ENCODE peak calls at places on chromosomes 6 and 20, in ten cellular contexts. N, I, P, M, Y, A, S, K, R and L are unnamed samples.

GRCh38 chr6:112081569-112081968 is 5.7 kb downstream of the TUBE1 start:
- DNase-seq in M (no peak), N (no peak), Y (no peak), P (no peak), K (no peak), I (no peak), R (no peak), A (no peak), S (no peak), L (no peak)

GRCh38 chr20:4894409-4894808 is 106.9 kb downstream of the SLC23A2 start:
- DNase-seq in I (no peak), A (no peak), M (no peak), P (no peak), R (no peak), Y (no peak), S (no peak), N (no peak), K (no peak), L (no peak)

GRCh38 chr20:13613917-13614316 is 24.8 kb downstream of the TASP1 start:
- DNase-seq in M (no peak), I (no peak), R (no peak), N (no peak), P (no peak), A (no peak), Y (no peak), K (no peak), S (no peak), L (peak; percentile 53)

GRCh38 chr20:37669062-37669772 is 24.6 kb upstream of the CTNNBL1 start:
- DNase-seq in S (no peak), R (no peak), K (no peak), M (no peak), I (no peak), A (no peak), Y (no peak), N (no peak), P (no peak), L (no peak)

GRCh38 chr6:5084787-5085637 is at the start of gene PPP1R3G:
- DNase-seq in P (peak; percentile 77), N (peak; percentile 26), I (no peak), S (no peak), Y (peak; percentile 35), A (no peak), R (no peak), K (no peak), M (peak; percentile 65), L (peak; percentile 68)

GRCh38 chr6:36563237-36563927 is 16.1 kb upstream of the STK38 start:
- DNase-seq in P (no peak), M (peak; percentile 44), S (no peak), K (no peak), N (no peak), I (no peak), A (no peak), R (no peak), Y (no peak), L (no peak)

GRCh38 chr6:52576392-52577021 is 353 bp downstream of the TRAM2 start:
- DNase-seq in A (peak; percentile 77), K (peak; percentile 88), S (peak; percentile 54), R (peak; percentile 27), P (peak; percentile 80), N (peak; percentile 31), I (no peak), M (peak; percentile 85), Y (peak; percentile 78), L (peak; percentile 81)

GRCh38 chr6:133945158-133945557 is 7.9 kb upstream of the TBPL1 start:
- DNase-seq in P (no peak), N (no peak), I (no peak), R (no peak), A (no peak), K (no peak), S (no peak), Y (no peak), M (peak; percentile 29), L (peak; percentile 20)

GRCh38 chr6:27541212-27541931 is 68.5 kb upstream of the ZNF184 start:
- DNase-seq in I (no peak), S (no peak), Y (peak; percentile 69), M (peak; percentile 14), N (no peak), R (no peak), K (no peak), P (no peak), A (no peak), L (no peak)

GRCh38 chr6:153001767-153002612 is 519 bp downstream of the MTRF1L start:
- DNase-seq in I (no peak), R (no peak), M (no peak), N (no peak), P (no peak), K (peak; percentile 29), A (peak; percentile 31), S (no peak), Y (no peak), L (peak; percentile 19)

GRCh38 chr20:23244207-23244915 is 106.2 kb upstream of the NXT1 start:
- DNase-seq in I (peak; percentile 91), R (no peak), N (no peak), S (no peak), A (no peak), K (no peak), M (no peak), Y (no peak), P (peak; percentile 69), L (peak; percentile 61)

DNA sequence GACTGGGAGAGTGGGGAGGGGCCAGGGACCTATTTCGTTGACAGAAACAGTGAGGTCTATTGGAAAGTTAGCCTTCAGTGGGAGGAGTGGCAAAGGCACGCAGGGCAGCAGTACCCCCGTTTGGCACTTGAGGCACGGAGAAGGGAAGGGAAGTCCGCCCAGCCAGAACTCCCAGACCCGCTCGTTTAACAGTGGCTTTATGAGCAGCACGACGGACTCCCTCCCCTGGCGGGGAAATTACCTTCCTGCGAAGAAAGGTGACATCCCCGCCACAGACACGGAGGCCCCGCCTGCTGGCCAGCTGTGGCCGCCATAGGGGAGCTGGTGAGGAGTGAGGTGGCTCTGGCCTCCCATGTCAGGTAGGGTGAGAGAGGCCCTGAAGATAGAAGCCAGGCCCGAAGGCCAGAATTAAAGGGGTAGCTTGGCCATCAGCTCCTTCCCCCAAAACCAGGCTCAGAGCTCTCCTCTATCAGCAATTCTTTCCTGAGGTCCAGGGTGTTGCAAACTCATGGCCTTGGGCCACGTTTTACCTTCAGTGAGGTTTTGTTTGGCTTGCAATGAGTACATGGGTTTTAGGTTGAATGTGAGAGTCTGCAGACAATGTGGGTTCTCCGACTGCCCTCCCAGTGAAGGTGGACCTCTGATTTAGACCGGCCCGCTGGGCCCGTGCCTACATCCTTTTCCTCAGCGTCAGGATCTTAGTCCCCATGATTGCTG is 123.7 kb downstream of the MRPL14 start:
- DNase-seq in K (no peak), Y (no peak), M (no peak), A (peak; percentile 39), P (peak; percentile 48), S (no peak), I (no peak), N (no peak), R (no peak), L (no peak)
- H3K4me3 ChIP-seq in K (no peak overlapping the region), Y (no peak overlapping the region), M (no peak overlapping the region), A (peak overlapping the region; percentile 33), P (peak overlapping the region; percentile 62), S (no peak overlapping the region), I (peak overlapping the region; percentile 50), N (no peak overlapping the region), R (peak overlapping the region; percentile 45), L (no peak overlapping the region)

GRCh38 chr6:161429921-161430490 is 156.1 kb upstream of the AGPAT4 start:
- DNase-seq in N (no peak), I (no peak), M (no peak), R (no peak), Y (no peak), K (no peak), A (no peak), S (no peak), P (no peak), L (peak; percentile 43)
- TF ChIP-seq CTCF in N (no peak), I (no peak), M (no peak), R (no peak), Y (peak; percentile 45), K (peak; percentile 28), A (peak; percentile 27), S (no peak), P (peak; percentile 29), L (peak; percentile 49)

GRCh38 chr6:167118006-167118405 is 4.9 kb upstream of the CCR6 start:
- DNase-seq in N (no peak), R (no peak), Y (no peak), P (no peak), S (no peak), I (no peak), M (no peak), A (no peak), K (no peak), L (no peak)

GRCh38 chr6:167116838-167117228 is 6.1 kb upstream of the CCR6 start:
- DNase-seq in I (no peak), N (no peak), P (no peak), A (no peak), Y (no peak), S (no peak), M (no peak), K (no peak), R (no peak), L (no peak)

GRCh38 chr6:167115054-167115453 is 7.8 kb upstream of the CCR6 start:
- DNase-seq in K (peak; percentile 59), A (no peak), I (no peak), P (no peak), N (no peak), R (no peak), M (no peak), Y (no peak), S (no peak), L (no peak)

GRCh38 chr6:167113935-167114910 is 8.7 kb upstream of the CCR6 start:
- DNase-seq in I (no peak), R (peak; percentile 38), N (no peak), P (no peak), M (no peak), K (peak; percentile 96), S (no peak), Y (no peak), A (no peak), L (no peak)

DNA sequence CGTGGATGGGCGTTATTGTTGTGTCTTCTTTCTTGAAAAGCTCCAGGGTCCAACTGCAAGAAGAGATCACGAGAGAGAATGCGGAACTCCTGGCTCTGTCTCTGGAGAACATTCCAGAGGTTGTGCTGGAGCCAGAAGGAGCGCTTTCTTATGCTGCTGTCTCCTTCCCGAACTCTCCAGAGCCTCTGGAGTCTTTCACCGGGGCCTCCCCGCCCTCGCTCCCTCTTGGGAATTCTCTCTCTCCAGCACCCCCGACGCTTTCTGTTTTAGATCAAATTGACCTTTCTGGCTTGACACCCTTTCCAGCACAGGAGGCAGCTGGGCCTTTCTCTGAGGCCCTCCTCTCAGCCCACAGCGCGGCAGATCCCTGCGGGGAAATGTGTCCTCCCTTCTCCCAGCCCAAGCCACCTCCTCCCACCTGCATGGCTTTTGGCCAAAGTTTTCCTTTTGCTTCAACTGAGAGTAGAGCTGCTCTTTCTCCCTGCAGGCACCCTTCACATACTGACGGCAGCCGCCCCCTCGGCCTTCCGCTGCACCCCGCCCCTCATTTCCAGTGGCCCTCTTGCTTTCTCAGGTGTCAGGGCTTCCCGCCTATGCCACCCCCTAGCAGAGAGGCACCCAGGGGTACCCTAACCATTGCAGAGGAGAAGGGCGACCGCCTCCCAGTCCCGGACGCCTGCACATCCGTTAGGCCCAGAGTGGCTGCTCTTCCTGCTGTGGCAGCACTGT is 6.6 kb upstream of the CCR6 start:
- DNase-seq in S (no peak), Y (no peak), N (no peak), A (no peak), I (no peak), M (no peak), P (no peak), R (no peak), K (no peak), L (peak; percentile 6)
- H3K4me3 ChIP-seq in S (peak overlapping the region; percentile 11), Y (no peak overlapping the region), N (no peak overlapping the region), A (no peak overlapping the region), I (peak overlapping the region; percentile 30), M (no peak overlapping the region), P (no peak overlapping the region), R (peak overlapping the region; percentile 6), K (no peak overlapping the region), L (no peak overlapping the region)

GRCh38 chr20:19784511-19785172 is 26.6 kb downstream of the RIN2 start:
- DNase-seq in R (no peak), A (peak; percentile 78), I (no peak), K (peak; percentile 59), M (peak; percentile 91), Y (peak; percentile 89), P (peak; percentile 67), N (no peak), S (peak; percentile 38), L (peak; percentile 86)
- TF ChIP-seq CTCF in R (peak; percentile 88), A (peak; percentile 76), I (peak; percentile 79), K (peak; percentile 85), M (peak; percentile 87), Y (peak; percentile 75), P (peak; percentile 81), N (peak; percentile 79), S (peak; percentile 60), L (peak; percentile 80)